ENCODE peak calls at places on chromosomes 5 and 9, in six cellular contexts. N is body of pancreas, U is fibroblast of mammary gland, X is PC-3, Z is GM12865, V is brain microvascular endothelial cell. O is an unnamed sample.

GRCh38 chr9:107630141-107630540 is 140.6 kb upstream of the KLF4 start:
- DNase-seq in N (no peak), U (no peak), X (no peak), Z (no peak), V (no peak), O (no peak)

GRCh38 chr9:106920701-106921283 is 57.8 kb downstream of the ZNF462 start:
- DNase-seq in N (no peak), U (peak), X (peak), Z (no peak), V (no peak), O (no peak)

GRCh38 chr5:180350296-180350695 is 2.8 kb downstream of the GFPT2 start:
- DNase-seq in N (no peak), U (no peak), X (no peak), Z (no peak), V (no peak), O (no peak)

GRCh38 chr5:7917130-7918123 is 48.5 kb downstream of the MTRR start:
- DNase-seq in N (no peak), U (no peak), X (no peak), Z (no peak), V (no peak), O (no peak)

GRCh38 chr9:131478421-131478868 is 24.3 kb upstream of the POMT1 start:
- DNase-seq in N (peak), U (peak), X (peak), Z (peak), V (no peak), O (peak)

GRCh38 chr9:91191443-91192378 is 170.0 kb downstream of the AUH start:
- DNase-seq in N (no peak), U (no peak), X (no peak), Z (peak), V (no peak), O (peak)

GRCh38 chr9:13387668-13388124 is 108.2 kb upstream of the MPDZ start:
- DNase-seq in N (no peak), U (peak), X (no peak), Z (no peak), V (no peak), O (no peak)

GRCh38 chr5:147168578-147169327 is 66.1 kb upstream of the STK32A start:
- DNase-seq in N (no peak), U (peak), X (no peak), Z (no peak), V (peak), O (no peak)

GRCh38 chr9:85115473-85115872 is 445.9 kb downstream of the NTRK2 start:
- DNase-seq in N (no peak), U (no peak), X (no peak), Z (no peak), V (no peak), O (no peak)

GRCh38 chr9:79384091-79384490 is 187.7 kb upstream of the TLE4 start:
- DNase-seq in N (no peak), U (no peak), X (no peak), Z (no peak), V (no peak), O (no peak)

GRCh38 chr5:31963358-31963757 is 210.8 kb downstream of the GOLPH3 start:
- DNase-seq in N (no peak), U (peak), X (peak), Z (no peak), V (no peak), O (no peak)

GRCh38 chr5:132687995-132688394 is 14.2 kb downstream of the IL4 start:
- DNase-seq in N (no peak), U (no peak), X (no peak), Z (peak), V (no peak), O (peak)

GRCh38 chr5:62305715-62306493 is at the start of gene KIF2A:
- DNase-seq in N (peak), U (peak), X (peak), Z (peak), V (peak), O (peak)
- TF ChIP-seq CTCF in N (peak), U (no peak), X (no peak), Z (peak), V (no peak), O (no peak)

DNA sequence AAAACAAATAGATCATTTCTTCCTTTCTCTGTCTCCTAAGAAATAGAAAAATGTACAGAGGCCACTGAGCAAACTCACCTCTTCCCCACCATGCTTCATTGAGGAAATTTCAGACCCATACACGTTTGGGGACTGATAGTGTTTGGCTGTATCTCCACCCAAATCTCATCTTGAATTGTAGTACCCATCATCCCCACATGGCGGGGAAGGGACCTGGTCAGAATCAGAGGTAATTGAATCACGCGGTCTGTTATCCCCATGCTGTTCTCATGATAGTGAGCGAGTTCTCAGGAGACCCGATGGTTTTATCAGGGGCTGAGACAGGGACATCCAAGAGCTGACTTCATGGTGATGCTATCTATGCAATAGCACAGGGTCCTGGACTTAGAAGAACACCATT is 1655.8 kb downstream of the MAT2B start:
- DNase-seq in N (no peak), U (no peak), X (no peak), Z (no peak), V (no peak), O (no peak)
- TF ChIP-seq CTCF in N (no peak), U (no peak), X (no peak), Z (peak), V (peak), O (no peak)

DNA sequence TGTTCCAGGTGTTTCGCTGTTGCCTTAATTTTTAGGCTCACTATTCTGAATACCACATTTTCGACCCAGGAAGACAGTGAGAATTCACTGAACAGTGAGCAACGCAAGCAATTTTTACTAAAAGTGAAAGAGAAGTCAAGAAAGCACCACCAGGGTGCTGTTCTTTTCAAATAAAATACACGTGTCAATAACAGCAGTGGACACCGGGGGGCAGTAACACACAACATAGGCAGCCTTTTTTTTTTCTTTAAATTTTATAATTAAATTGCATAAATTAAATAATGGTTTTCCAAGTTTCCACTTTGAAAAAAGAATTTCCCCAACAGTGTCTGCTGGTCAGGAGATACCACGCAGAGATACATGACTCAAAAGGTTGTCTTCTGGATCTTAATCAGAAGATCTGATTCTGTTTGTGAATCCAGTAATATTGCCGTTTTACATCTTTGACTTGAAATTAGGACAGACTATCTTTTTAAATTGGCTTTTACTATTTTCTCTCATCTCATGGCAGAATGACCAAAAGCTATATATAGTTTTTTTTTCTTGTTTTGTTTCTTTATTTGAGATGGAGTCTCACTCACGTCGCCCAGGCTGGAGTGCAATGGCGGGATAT is 47.1 kb upstream of the SH3GL2 start:
- DNase-seq in N (peak), U (peak), X (peak), Z (peak), V (peak), O (peak)
- TF ChIP-seq CTCF in N (peak), U (peak), X (peak), Z (peak), V (peak), O (peak)

GRCh38 chr5:91642592-91642991 is 259.5 kb upstream of the ARRDC3 start:
- DNase-seq in N (no peak), U (no peak), X (no peak), Z (no peak), V (no peak), O (no peak)

GRCh38 chr5:91639744-91640143 is 256.6 kb upstream of the ARRDC3 start:
- DNase-seq in N (no peak), U (no peak), X (no peak), Z (no peak), V (no peak), O (no peak)

GRCh38 chr5:91645347-91645746 is 262.2 kb upstream of the ARRDC3 start:
- DNase-seq in N (no peak), U (no peak), X (no peak), Z (no peak), V (no peak), O (no peak)

GRCh38 chr5:91643796-91644195 is 260.7 kb upstream of the ARRDC3 start:
- DNase-seq in N (no peak), U (peak), X (no peak), Z (no peak), V (peak), O (no peak)

DNA sequence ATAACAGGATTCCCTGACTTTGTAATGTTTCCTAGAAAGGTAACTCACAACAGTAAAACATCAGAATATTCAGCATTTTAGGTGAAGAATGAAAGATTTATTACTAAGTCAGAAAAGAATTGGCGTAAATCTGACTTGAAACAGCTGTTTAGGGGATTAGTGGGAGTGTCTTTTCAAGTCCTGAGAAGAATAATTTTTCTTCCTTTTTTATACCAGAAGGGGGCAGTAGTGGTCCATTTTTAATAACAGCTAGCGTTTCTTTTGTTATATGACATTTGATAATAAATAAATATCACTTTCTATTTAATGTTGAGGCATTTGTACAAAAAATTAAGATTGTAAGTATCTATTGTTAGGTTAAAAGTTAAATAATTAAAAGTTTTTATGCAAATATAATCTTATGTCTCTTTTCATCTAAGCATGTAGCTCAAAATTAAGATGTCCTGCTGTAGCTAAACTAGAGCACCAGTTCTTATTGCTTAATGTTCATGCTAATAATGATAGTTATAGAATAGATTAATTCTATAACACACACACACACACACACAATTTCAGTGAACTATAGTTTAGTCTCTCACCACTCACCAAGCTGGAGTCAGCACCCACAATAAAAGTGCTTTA is 258.7 kb upstream of the ARRDC3 start:
- DNase-seq in N (no peak), U (peak), X (peak), Z (peak), V (no peak), O (no peak)
- TF ChIP-seq CTCF in N (peak), U (peak), X (peak), Z (peak), V (peak), O (peak)

DNA sequence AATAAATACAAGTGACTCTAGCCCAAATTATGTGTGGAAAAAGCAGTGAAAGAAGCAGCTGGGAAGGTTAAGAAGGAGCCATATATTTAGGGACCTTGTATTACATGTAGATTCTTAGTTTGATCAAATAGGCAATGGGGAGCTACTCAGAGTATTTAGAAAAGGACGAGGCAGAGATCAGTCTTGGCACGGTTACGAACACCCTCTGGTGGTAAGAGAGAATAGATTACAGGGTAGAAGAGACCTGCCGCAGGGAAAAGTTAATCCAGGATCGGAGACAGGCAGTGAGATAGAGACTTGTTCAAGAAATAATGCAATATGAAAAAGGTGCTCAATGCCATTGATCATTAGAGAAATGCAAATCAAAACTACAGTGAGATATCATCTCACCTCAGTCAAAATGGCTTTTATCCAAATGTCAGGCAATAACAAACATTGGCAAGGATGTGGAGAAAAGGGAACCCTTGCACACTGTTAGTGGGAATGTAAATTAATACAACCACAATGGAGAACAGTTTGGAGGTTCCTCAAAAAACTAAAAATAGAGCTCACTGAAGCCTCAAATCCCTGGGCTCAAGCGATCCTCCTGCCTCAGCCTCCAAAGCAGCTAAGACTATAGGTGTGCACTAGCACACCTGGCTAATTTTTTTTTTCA is 12.0 kb downstream of the INIP start:
- DNase-seq in N (peak), U (peak), X (peak), Z (no peak), V (peak), O (no peak)
- TF ChIP-seq CTCF in N (peak), U (peak), X (peak), Z (no peak), V (peak), O (no peak)

O was measured in activated CD8-positive, alpha-beta T cell treated with anti-CD3 and anti-CD28 coated beads for 36 hours.